ENCODE peak calls at places on chromosomes 5 and 9, in ten cellular contexts. V is heart left ventricle, W is A549, Z is tibial nerve, P is H54, B is HCT116, N is esophagus squamous epithelium, R is uterus, O is stomach, E is HepG2. A is an unnamed sample.

GRCh38 chr9:98743818-98744611 is 35.3 kb upstream of the GABBR2 start:
- DNase-seq in V (no peak), W (no peak), Z (no peak), P (no peak), B (no peak), N (no peak), R (no peak), O (no peak), E (no peak), A (no peak)

GRCh38 chr9:69122086-69122390 is 52.0 kb upstream of the TJP2 start:
- DNase-seq in V (peak), W (peak), Z (peak), P (peak), B (no peak), N (no peak), R (peak), O (peak), E (peak), A (peak)

GRCh38 chr5:66864240-66864884 is 268.2 kb downstream of the MAST4 start:
- DNase-seq in V (no peak), W (peak), Z (no peak), P (no peak), B (no peak), N (no peak), R (no peak), O (no peak), E (peak), A (no peak)

GRCh38 chr5:167783145-167783817 is 508.2 kb upstream of the WWC1 start:
- DNase-seq in V (peak), W (no peak), Z (peak), P (no peak), B (no peak), N (no peak), R (no peak), O (no peak), E (no peak), A (no peak)

GRCh38 chr5:111667128-111667756 is 89.8 kb downstream of the NREP start:
- DNase-seq in V (no peak), W (no peak), Z (no peak), P (no peak), B (no peak), N (no peak), R (no peak), O (no peak), E (no peak), A (no peak)

GRCh38 chr5:129120158-129120581 is 25.6 kb downstream of the ISOC1 start:
- DNase-seq in V (no peak), W (no peak), Z (no peak), P (no peak), B (no peak), N (no peak), R (no peak), O (no peak), E (no peak), A (no peak)

GRCh38 chr9:4620881-4621555 is 41.1 kb upstream of the PLPP6 start:
- DNase-seq in V (no peak), W (no peak), Z (no peak), P (no peak), B (no peak), N (no peak), R (no peak), O (no peak), E (no peak), A (no peak)

GRCh38 chr5:43141211-43141610 is 20.5 kb downstream of the ZNF131 start:
- DNase-seq in V (no peak), W (no peak), Z (no peak), P (no peak), B (no peak), N (no peak), R (no peak), O (no peak), E (no peak), A (no peak)

GRCh38 chr5:143509758-143510221 is 106.3 kb upstream of the NR3C1 start:
- DNase-seq in V (no peak), W (no peak), Z (no peak), P (no peak), B (no peak), N (no peak), R (no peak), O (no peak), E (no peak), A (no peak)

GRCh38 chr9:134463293-134463692 is 137.0 kb downstream of the RXRA start:
- DNase-seq in V (no peak), W (no peak), Z (no peak), P (no peak), B (no peak), N (no peak), R (no peak), O (no peak), E (no peak), A (no peak)

GRCh38 chr9:18799420-18799819 is 233.6 kb downstream of the SAXO1 start:
- DNase-seq in V (no peak), W (no peak), Z (no peak), P (no peak), B (no peak), N (no peak), R (no peak), O (no peak), E (no peak), A (no peak)

GRCh38 chr9:127980706-127981558 is at the start of gene EEIG1:
- DNase-seq in V (peak), W (peak), Z (peak), P (peak), B (peak), N (peak), R (peak), O (peak), E (peak), A (peak)
- TF ChIP-seq POLR2A in V (peak), W (peak), Z (peak), P (peak), B (peak), N (peak), R (peak), O (no peak), E (no peak), A (no peak)

DNA sequence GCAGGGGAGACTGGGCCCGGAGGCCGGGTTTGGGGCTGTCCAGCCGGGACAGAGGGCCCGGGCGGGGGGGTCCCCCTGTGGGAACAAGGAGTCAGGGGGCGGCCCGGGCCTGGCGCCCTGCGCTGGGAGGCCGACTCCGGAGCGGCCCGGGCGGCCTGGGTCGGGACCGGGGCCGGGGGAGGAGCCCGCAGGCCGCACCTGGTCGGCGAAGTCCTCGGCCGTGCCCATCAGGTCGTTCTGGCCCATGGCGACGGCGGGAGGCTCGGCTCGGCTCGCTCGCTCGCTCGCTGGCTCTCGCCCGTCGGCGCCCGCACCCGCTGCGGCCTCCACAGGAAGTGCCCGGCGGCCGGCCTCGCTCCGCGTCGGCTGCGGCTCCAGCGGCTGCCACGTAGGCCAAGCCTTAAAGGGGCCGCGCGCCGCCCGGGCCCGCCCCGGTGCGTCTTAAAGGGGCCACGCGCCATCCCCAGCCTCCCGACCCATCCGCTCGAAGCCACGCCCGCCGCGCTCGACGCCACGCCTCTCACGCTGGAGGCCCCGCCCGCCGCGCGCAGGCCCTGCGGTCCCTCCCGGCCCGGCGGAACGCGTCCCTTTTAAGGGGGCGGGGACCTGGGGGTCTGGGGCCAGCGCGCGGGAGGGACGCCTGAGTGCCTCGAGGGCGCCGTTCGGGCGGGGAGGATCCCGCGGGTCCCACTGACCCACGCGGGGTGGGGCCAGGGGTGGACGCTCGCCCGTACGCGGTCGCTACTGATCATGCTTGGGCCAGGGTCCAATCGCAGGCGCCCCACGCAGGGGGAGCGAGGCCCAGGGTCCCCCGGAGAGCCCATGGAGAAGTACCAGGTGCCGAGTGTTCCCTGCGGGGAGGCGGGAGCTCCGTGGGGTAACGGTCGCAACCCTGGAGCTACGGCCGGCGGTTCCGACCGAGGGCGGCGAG is at the start of the genes STKLD1 and SURF4:
- DNase-seq in V (peak), W (peak), Z (peak), P (peak), B (peak), N (peak), R (peak), O (peak), E (peak), A (peak)
- TF ChIP-seq POLR2A in V (peak), W (peak), Z (peak), P (peak), B (peak), N (peak), R (peak), O (no peak), E (peak), A (no peak)

GRCh38 chr5:177455036-177455660 is 8.5 kb downstream of the PRR7 start:
- DNase-seq in V (peak), W (peak), Z (no peak), P (no peak), B (peak), N (no peak), R (peak), O (peak), E (peak), A (no peak)
- TF ChIP-seq POLR2A in V (no peak), W (peak), Z (no peak), P (no peak), B (no peak), N (no peak), R (no peak), O (no peak), E (no peak), A (no peak)

GRCh38 chr5:55307383-55308253 is at the start of the genes DHX29 and MTREX:
- DNase-seq in V (peak), W (peak), Z (peak), P (peak), B (peak), N (peak), R (peak), O (peak), E (peak), A (peak)

GRCh38 chr5:55304584-55304983 is 2.9 kb downstream of the DHX29 start:
- DNase-seq in V (no peak), W (no peak), Z (no peak), P (no peak), B (no peak), N (no peak), R (no peak), O (no peak), E (no peak), A (no peak)

GRCh38 chr5:55300890-55301289 is 6.6 kb downstream of the DHX29 start:
- DNase-seq in V (no peak), W (no peak), Z (no peak), P (no peak), B (no peak), N (no peak), R (no peak), O (no peak), E (no peak), A (no peak)

GRCh38 chr5:55306641-55307382 is 682 bp downstream of the DHX29 start:
- DNase-seq in V (no peak), W (no peak), Z (no peak), P (no peak), B (no peak), N (no peak), R (no peak), O (no peak), E (peak), A (no peak)

GRCh38 chr5:55303238-55303690 is 4.2 kb downstream of the DHX29 start:
- DNase-seq in V (no peak), W (no peak), Z (no peak), P (no peak), B (no peak), N (no peak), R (no peak), O (no peak), E (no peak), A (no peak)
- TF ChIP-seq POLR2A in V (no peak), W (no peak), Z (no peak), P (no peak), B (no peak), N (no peak), R (no peak), O (no peak), E (no peak), A (no peak)